ENCODE peak calls at places on chromosomes 3 and 15, in seven cellular contexts. Z, P, X, G, A, Q and T are unnamed samples. For H3K4me1, the result is how much of the 10 kb centered on the place peaks cover.

GRCh38 chr3:152258448-152259302 is 10.1 kb upstream of the MBNL1 start:
- DNase-seq in Z (peak), P (no peak), X (peak), G (no peak), A (no peak), Q (no peak), T (peak)

GRCh38 chr3:83849331-83849730 is 1109.5 kb upstream of the CADM2 start:
- DNase-seq in Z (peak), P (no peak), X (no peak), G (no peak), A (no peak), Q (no peak), T (no peak)

GRCh38 chr3:97719156-97719821 is 45.3 kb upstream of the ARL6 start:
- DNase-seq in Z (peak), P (peak), X (peak), G (peak), A (peak), Q (peak), T (peak)

GRCh38 chr15:76286231-76286879 is 24.9 kb downstream of the ETFA start:
- DNase-seq in Z (no peak), P (no peak), X (peak), G (no peak), A (no peak), Q (no peak), T (no peak)

GRCh38 chr15:85579957-85580694 is 199.7 kb downstream of the AKAP13 start:
- DNase-seq in Z (no peak), P (no peak), X (no peak), G (no peak), A (peak), Q (no peak), T (peak)

GRCh38 chr15:60957111-60957510 is 272.0 kb downstream of the RORA start:
- DNase-seq in Z (no peak), P (no peak), X (no peak), G (no peak), A (no peak), Q (no peak), T (no peak)

GRCh38 chr15:70723124-70723427 is 40.3 kb downstream of the UACA start:
- DNase-seq in Z (no peak), P (no peak), X (no peak), G (no peak), A (no peak), Q (no peak), T (no peak)

GRCh38 chr3:10992017-10992945 is at the start of gene SLC6A1:
- DNase-seq in Z (no peak), P (peak), X (peak), G (no peak), A (peak), Q (peak), T (peak)

GRCh38 chr15:53791616-53792015 is 32.2 kb upstream of the WDR72 start:
- DNase-seq in Z (peak), P (no peak), X (no peak), G (no peak), A (no peak), Q (no peak), T (peak)

GRCh38 chr3:152405915-152406802 is 137.4 kb downstream of the MBNL1 start:
- DNase-seq in Z (peak), P (no peak), X (peak), G (no peak), A (no peak), Q (no peak), T (no peak)

GRCh38 chr3:13700889-13701288 is 152.0 kb downstream of the FBLN2 start:
- DNase-seq in Z (no peak), P (no peak), X (no peak), G (no peak), A (no peak), Q (no peak), T (no peak)

GRCh38 chr15:70045045-70045444 is 52.7 kb downstream of the TLE3 start:
- DNase-seq in Z (peak), P (no peak), X (peak), G (no peak), A (no peak), Q (no peak), T (no peak)

GRCh38 chr15:23877502-23878412 is 190.7 kb upstream of the NDN start:
- DNase-seq in Z (no peak), P (peak), X (peak), G (peak), A (peak), Q (peak), T (peak)

GRCh38 chr3:153977148-153977547 is 144.0 kb upstream of the ARHGEF26 start:
- DNase-seq in Z (no peak), P (no peak), X (peak), G (no peak), A (no peak), Q (no peak), T (peak)

GRCh38 chr3:98550833-98551232 is 19.1 kb downstream of the GPR15 start:
- DNase-seq in Z (no peak), P (no peak), X (no peak), G (no peak), A (no peak), Q (no peak), T (no peak)

GRCh38 chr3:468172-468571 is 271.6 kb downstream of the CHL1 start:
- DNase-seq in Z (no peak), P (no peak), X (peak), G (peak), A (peak), Q (peak), T (no peak)

GRCh38 chr3:48739955-48740823 is 23.2 kb upstream of the IP6K2 start:
- DNase-seq in Z (peak), P (peak), X (peak), G (peak), A (peak), Q (peak), T (peak)

GRCh38 chr3:128498901-128499530 is 6.0 kb upstream of the GATA2 start:
- DNase-seq in Z (no peak), P (peak), X (no peak), G (no peak), A (no peak), Q (no peak), T (peak)

GRCh38 chr15:76501726-76502125 is 165.2 kb downstream of the ISL2 start:
- DNase-seq in Z (peak), P (no peak), X (no peak), G (no peak), A (no peak), Q (no peak), T (no peak)

GRCh38 chr15:90214553-90215205 is 13.5 kb downstream of the SEMA4B start:
- DNase-seq in Z (no peak), P (no peak), X (no peak), G (no peak), A (peak), Q (no peak), T (no peak)

DNA sequence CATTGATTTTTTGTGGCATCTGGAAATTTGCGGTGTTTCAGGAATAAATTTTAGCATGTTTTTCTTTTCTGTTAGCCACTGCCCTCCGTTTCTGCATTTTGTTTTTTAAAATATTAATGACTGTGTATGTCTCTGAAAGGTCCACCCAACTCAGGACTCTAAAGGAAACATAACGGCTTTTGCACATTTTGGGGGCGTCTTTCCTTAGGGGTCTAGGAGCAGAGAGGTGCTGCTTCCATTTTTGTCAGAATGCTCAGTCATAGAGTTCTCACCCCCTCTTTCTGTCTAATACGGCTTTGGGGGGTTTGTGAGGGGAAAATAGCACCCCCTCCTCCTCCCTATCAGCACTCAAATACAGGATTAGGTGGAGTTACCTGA is 219.4 kb downstream of the MEIS2 start:
- DNase-seq in Z (no peak), P (no peak), X (no peak), G (no peak), A (no peak), Q (no peak), T (no peak)
- H3K4me1 ChIP-seq in Z (under half), P (under half), X (under half), G (under half), A (under half), Q (half or more), T (under half)

GRCh38 chr15:98754283-98755022 is 106.1 kb downstream of the IGF1R start:
- DNase-seq in Z (peak), P (no peak), X (peak), G (no peak), A (peak), Q (no peak), T (peak)
- H3K4me1 ChIP-seq in Z (under half), P (under half), X (under half), G (under half), A (under half), Q (under half), T (under half)

DNA sequence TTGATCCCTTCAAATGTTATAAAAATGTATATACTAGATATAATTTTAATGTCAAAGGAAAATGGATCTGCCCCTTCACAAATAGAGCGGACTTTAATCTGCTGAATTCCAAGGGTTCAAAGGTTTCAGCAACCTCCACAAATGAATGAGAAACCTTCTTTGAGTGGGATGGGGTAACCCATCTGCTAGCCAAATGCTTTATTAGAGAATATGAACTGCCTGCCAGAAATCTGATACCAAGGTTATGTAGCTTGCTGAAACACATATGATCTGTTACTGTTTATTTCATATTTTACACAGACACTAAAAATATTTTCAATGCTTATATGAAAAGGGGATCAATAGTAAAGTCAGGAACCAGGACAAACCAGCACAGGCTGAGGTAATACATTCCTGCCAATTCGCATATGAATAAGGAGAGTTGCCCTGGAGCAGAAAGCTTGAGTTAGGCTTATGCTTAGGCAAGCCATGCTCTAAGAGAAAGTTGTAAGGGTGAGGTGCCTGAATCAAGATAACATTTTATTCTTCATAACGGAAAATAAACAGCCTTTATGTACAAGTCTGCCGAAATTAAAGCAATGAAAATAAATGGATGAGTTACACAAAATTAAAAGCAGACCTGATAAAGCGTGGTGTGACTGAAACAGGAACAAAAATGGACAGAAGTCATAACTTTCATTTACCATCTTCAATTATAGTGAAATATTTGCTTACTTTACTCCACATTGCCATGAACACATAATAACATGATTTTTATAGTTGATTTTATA is 26.5 kb downstream of the PLOD2 start:
- DNase-seq in Z (no peak), P (no peak), X (peak), G (peak), A (peak), Q (no peak), T (no peak)
- H3K4me1 ChIP-seq in Z (under half), P (under half), X (under half), G (under half), A (under half), Q (under half), T (under half)

DNA sequence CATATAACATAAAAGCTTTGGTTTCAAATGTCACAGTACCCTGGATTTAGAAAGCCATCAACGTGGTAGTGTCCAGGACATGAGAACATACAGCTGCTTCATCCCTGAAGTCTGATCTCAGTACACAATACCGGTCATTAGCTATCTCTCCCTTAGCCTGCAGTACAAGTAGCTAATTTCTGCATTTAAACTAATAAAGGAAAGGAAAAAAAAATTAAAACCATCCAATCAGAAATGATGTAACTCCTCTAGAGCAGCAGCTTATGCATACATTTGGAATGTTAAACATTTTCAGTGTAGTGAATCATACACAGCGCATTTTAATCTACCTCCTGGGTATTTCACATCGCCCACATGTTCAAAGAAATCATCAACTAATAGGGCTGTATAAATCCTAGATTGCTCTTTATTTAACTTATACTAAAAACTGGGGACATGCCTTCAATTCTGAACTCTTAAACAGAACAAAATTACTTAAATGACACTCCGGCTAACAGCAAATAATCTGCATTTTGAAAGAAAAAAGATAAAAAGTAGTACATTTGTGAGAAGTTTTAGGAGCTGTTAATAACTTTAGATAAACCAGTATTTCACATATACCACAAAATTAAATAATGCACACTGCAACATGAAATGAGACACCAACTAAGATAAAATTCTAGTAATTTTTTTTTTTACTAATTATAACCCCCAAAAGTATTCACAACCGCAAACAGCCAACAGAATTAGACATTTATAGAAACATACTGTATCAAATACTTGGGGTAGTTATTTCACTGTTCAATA is 3.7 kb downstream of the IGF2BP2 start:
- DNase-seq in Z (peak), P (no peak), X (peak), G (no peak), A (peak), Q (no peak), T (no peak)
- H3K4me1 ChIP-seq in Z (under half), P (under half), X (under half), G (under half), A (under half), Q (half or more), T (under half)